ENCODE peak calls at places on chromosomes 13 and 19, in four cellular contexts. H, O, R and P are unnamed samples. For H3K27me3, the result is how much of the 10 kb centered on the place peaks cover.

GRCh38 chr13:62799931-62800436 is 1384.3 kb upstream of the PCDH20 start:
- DNase-seq in H (peak), O (no peak), R (no peak), P (no peak)

GRCh38 chr13:40518481-40518882 is 148.0 kb downstream of the FOXO1 start:
- DNase-seq in H (peak), O (no peak), R (no peak), P (no peak)

GRCh38 chr13:43755844-43756243 is 30.9 kb downstream of the ENOX1 start:
- DNase-seq in H (no peak), O (no peak), R (no peak), P (no peak)

GRCh38 chr19:7149956-7150705 is 80.6 kb downstream of the ZNF557 start:
- DNase-seq in H (no peak), O (no peak), R (no peak), P (no peak)

GRCh38 chr19:3343619-3344502 is 22.5 kb upstream of the NFIC start:
- DNase-seq in H (peak), O (peak), R (peak), P (peak)

GRCh38 chr13:70173236-70173959 is 65.1 kb upstream of the KLHL1 start:
- DNase-seq in H (no peak), O (no peak), R (no peak), P (no peak)

GRCh38 chr19:42111811-42112210 is 20.4 kb downstream of the POU2F2 start:
- DNase-seq in H (no peak), O (no peak), R (no peak), P (peak)

GRCh38 chr13:39888865-39889810 is 233.7 kb downstream of the COG6 start:
- DNase-seq in H (no peak), O (peak), R (no peak), P (no peak)

GRCh38 chr13:21945195-21945594 is 274.3 kb downstream of the FGF9 start:
- DNase-seq in H (no peak), O (no peak), R (no peak), P (no peak)

GRCh38 chr19:58346961-58347929 is 6.0 kb downstream of the A1BG start:
- DNase-seq in H (peak), O (no peak), R (peak), P (no peak)

GRCh38 chr13:99610702-99611289 is 109.5 kb downstream of the TM9SF2 start:
- DNase-seq in H (no peak), O (no peak), R (no peak), P (no peak)

GRCh38 chr13:31951215-31951678 is 80.3 kb upstream of the FRY start:
- DNase-seq in H (peak), O (peak), R (peak), P (peak)

GRCh38 chr19:7505682-7506384 is 10.1 kb upstream of the ZNF358 start:
- DNase-seq in H (peak), O (no peak), R (no peak), P (no peak)

GRCh38 chr13:38418286-38418685 is 68.6 kb downstream of the UFM1 start:
- DNase-seq in H (no peak), O (no peak), R (no peak), P (no peak)

GRCh38 chr13:113369881-113370280 is 6.0 kb upstream of the GRTP1 start:
- DNase-seq in H (no peak), O (no peak), R (no peak), P (no peak)

GRCh38 chr19:29098863-29099481 is 114.0 kb downstream of the UQCRFS1 start:
- DNase-seq in H (peak), O (peak), R (peak), P (peak)

GRCh38 chr13:31119526-31119925 is 42.2 kb downstream of the HSPH1 start:
- DNase-seq in H (no peak), O (no peak), R (no peak), P (no peak)

GRCh38 chr13:77337159-77337558 is 10.3 kb upstream of the MYCBP2 start:
- DNase-seq in H (no peak), O (no peak), R (no peak), P (no peak)

GRCh38 chr13:111519041-111519440 is 198.6 kb downstream of the TEX29 start:
- DNase-seq in H (no peak), O (no peak), R (no peak), P (no peak)

GRCh38 chr13:29978211-29978610 is 127.8 kb upstream of the UBL3 start:
- DNase-seq in H (no peak), O (no peak), R (no peak), P (no peak)

GRCh38 chr13:50268500-50268899 is 253.3 kb downstream of the KCNRG start:
- DNase-seq in H (no peak), O (no peak), R (no peak), P (no peak)

GRCh38 chr19:17035842-17036424 is 9.3 kb upstream of the CPAMD8 start:
- DNase-seq in H (peak), O (no peak), R (peak), P (no peak)

GRCh38 chr13:73870970-73871935 is 263.0 kb downstream of the KLF12 start:
- DNase-seq in H (no peak), O (no peak), R (peak), P (no peak)

GRCh38 chr19:2727640-2727944 is 6.4 kb upstream of the DIRAS1 start:
- DNase-seq in H (no peak), O (peak), R (no peak), P (peak)

GRCh38 chr13:23876265-23876664 is 12.9 kb downstream of the MIPEP start:
- DNase-seq in H (peak), O (peak), R (no peak), P (no peak)
- TF ChIP-seq CTCF in H (peak), O (peak), R (peak), P (peak)

GRCh38 chr19:53883231-53883661 is 1.2 kb downstream of the PRKCG start:
- DNase-seq in H (no peak), O (no peak), R (no peak), P (no peak)

GRCh38 chr19:53883741-53884140 is 1.7 kb downstream of the PRKCG start:
- DNase-seq in H (no peak), O (no peak), R (no peak), P (no peak)

GRCh38 chr19:53884256-53884655 is 2.3 kb downstream of the PRKCG start:
- DNase-seq in H (no peak), O (no peak), R (no peak), P (no peak)

GRCh38 chr19:53882391-53883050 is 524 bp downstream of the PRKCG start:
- DNase-seq in H (no peak), O (no peak), R (no peak), P (no peak)

DNA sequence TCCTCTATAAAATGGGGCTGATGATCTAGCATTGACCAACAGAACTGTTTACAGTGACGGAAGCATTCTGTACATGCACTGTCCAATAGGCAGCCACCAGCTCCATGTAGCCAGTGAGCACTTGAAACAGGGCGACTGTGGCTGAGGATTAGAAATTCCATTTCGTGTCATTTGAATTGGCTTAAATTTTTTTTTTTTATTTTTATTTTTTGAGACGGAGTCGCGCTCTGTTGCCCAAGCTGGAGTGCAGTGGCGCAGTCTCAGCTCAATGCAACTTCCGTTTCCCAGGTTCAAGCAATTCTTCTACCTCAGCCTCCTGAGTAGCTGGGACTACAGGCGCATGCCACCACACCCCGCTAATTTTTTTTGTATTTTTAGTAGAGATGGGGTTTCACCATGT is 3.0 kb downstream of the PRKCG start:
- DNase-seq in H (no peak), O (no peak), R (no peak), P (no peak)
- H3K27me3 ChIP-seq in H (under half), O (under half), R (under half), P (under half)

GRCh38 chr19:1039646-1040475 is at the start of gene ABCA7:
- DNase-seq in H (peak), O (peak), R (peak), P (peak)
- TF ChIP-seq CTCF in H (no peak), O (no peak), R (peak), P (peak)

GRCh38 chr19:10419200-10419645 is 1.1 kb upstream of the PDE4A start:
- DNase-seq in H (no peak), O (no peak), R (no peak), P (no peak)

GRCh38 chr19:10416380-10417257 is 3.7 kb upstream of the PDE4A start:
- DNase-seq in H (peak), O (peak), R (peak), P (peak)

GRCh38 chr19:10416083-10416379 is 4.3 kb upstream of the PDE4A start:
- DNase-seq in H (no peak), O (no peak), R (no peak), P (no peak)

GRCh38 chr19:10418281-10419199 is 1.8 kb upstream of the PDE4A start:
- DNase-seq in H (no peak), O (no peak), R (no peak), P (no peak)

GRCh38 chr19:10417598-10418280 is 2.6 kb upstream of the PDE4A start:
- DNase-seq in H (no peak), O (peak), R (no peak), P (peak)
- H3K27me3 ChIP-seq in H (under half), O (half or more), R (half or more), P (half or more)

GRCh38 chr13:101116826-101117225 is 299.5 kb downstream of the NALCN start:
- DNase-seq in H (no peak), O (no peak), R (no peak), P (no peak)

GRCh38 chr13:101111894-101112293 is 304.4 kb downstream of the NALCN start:
- DNase-seq in H (no peak), O (peak), R (no peak), P (no peak)

GRCh38 chr13:101116381-101116780 is 299.9 kb downstream of the NALCN start:
- DNase-seq in H (no peak), O (no peak), R (no peak), P (no peak)

GRCh38 chr13:101121608-101122007 is 294.7 kb downstream of the NALCN start:
- DNase-seq in H (no peak), O (no peak), R (no peak), P (no peak)

GRCh38 chr13:101115762-101116161 is 300.5 kb downstream of the NALCN start:
- DNase-seq in H (no peak), O (peak), R (no peak), P (peak)
- TF ChIP-seq CTCF in H (no peak), O (peak), R (no peak), P (peak)

DNA sequence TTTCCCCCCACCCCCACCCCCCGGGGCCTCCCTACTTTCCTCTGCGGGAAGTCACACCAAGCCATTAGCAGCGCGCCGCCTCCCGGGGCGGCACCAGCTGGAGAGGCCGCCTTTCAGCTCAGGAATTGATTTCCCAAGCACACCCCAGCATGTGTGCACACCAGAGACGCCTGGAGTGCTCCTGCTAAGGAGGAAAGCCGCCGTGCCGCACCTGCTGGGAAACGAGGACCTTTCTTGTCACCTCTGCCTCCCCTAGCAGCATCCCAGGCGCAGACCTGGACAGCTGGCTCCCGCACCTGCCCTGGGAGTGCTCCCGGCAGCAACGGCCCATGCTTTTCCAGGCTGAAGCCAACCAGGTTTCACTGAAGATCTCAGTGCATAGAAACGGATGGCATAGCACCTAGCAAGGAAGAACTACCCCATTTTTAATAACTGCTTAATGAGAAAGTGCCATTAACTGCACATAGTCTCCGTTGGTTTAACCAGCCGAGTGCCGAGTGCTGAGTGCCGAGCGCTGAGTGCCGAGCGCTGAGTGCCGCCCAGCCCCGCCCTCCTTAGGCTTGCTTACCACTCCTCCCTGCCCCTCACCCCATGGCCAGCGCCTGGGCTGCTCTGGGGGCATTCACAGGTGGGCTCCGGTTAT is 165.0 kb downstream of the USP12 start:
- DNase-seq in H (peak), O (peak), R (no peak), P (no peak)
- H3K27me3 ChIP-seq in H (under half), O (under half), R (under half), P (half or more)

DNA sequence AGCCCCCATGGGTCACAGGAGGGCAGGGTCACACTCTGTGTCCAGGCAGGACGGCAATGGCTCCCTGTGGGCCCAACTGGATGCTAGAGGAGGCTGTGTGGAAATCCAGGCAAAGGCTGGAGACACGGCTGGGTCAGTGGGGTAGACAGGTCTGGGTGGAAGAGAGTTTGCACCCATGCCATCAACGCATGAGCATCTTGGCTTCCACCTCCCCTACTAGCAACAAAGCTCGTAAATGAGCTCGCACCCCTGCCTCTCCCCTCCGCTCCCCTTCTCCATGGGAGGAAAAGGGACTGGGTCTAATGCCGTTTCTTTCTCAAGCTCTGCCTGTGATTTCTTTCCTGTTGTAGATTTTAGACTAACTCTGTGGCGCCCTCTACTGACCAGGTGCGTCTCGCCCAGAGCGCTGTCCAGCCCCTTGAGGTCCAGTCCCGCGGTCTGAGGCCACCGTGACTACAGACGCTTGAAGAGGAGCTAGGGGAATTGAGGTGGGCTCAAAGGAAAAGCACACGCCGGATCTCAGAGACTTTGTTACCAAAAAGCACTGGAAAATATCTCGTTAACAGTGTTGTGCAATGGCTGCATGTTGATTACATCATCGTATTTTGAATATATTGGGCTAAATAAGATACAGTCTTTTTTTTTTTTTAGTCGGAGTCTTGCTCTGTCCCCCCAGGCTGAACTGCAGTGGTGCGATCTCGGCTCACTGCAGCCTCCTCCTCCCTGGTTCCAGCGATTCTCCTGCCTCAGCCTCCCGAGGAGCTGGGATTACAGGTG is 50.7 kb upstream of the USP29 start:
- DNase-seq in H (peak), O (peak), R (no peak), P (no peak)
- TF ChIP-seq CTCF in H (no peak), O (peak), R (no peak), P (peak)